ENCODE peak calls at places on chromosomes 12 and 14, in six cellular contexts. One of them, this sample, is unnamed.

GRCh38 chr12:110262442-110263388 is 18.3 kb upstream of the ATP2A2 start:
- DNase-seq in fibroblast of lung: no peak
- DNase-seq in left ventricle myocardium inferior: no peak
- DNase-seq in brain microvascular endothelial cell: no peak
- DNase-seq in heart left ventricle: no peak
- DNase-seq in PC-9: peak; percentile 19
- DNase-seq in this sample: peak; percentile 53

GRCh38 chr12:2754208-2754607 is 40.6 kb upstream of the FKBP4 start:
- DNase-seq in PC-9: no peak
- DNase-seq in brain microvascular endothelial cell: no peak
- DNase-seq in fibroblast of lung: no peak
- DNase-seq in heart left ventricle: no peak
- DNase-seq in left ventricle myocardium inferior: no peak
- DNase-seq in this sample: no peak

GRCh38 chr12:3458041-3458440 is 33.0 kb upstream of the PRMT8 start:
- DNase-seq in heart left ventricle: no peak
- DNase-seq in left ventricle myocardium inferior: no peak
- DNase-seq in PC-9: no peak
- DNase-seq in fibroblast of lung: peak; percentile 42
- DNase-seq in brain microvascular endothelial cell: no peak
- DNase-seq in this sample: no peak

GRCh38 chr14:104859900-104860299 is 5.2 kb upstream of the CEP170B start:
- DNase-seq in PC-9: no peak
- DNase-seq in fibroblast of lung: no peak
- DNase-seq in heart left ventricle: no peak
- DNase-seq in left ventricle myocardium inferior: no peak
- DNase-seq in brain microvascular endothelial cell: no peak
- DNase-seq in this sample: no peak

GRCh38 chr12:73656375-73656774 is 881.3 kb upstream of the ATXN7L3B start:
- DNase-seq in PC-9: no peak
- DNase-seq in fibroblast of lung: no peak
- DNase-seq in heart left ventricle: no peak
- DNase-seq in left ventricle myocardium inferior: no peak
- DNase-seq in brain microvascular endothelial cell: no peak
- DNase-seq in this sample: no peak

GRCh38 chr12:70549340-70550179 is 87.7 kb downstream of the PTPRB start:
- DNase-seq in brain microvascular endothelial cell: no peak
- DNase-seq in fibroblast of lung: no peak
- DNase-seq in PC-9: no peak
- DNase-seq in left ventricle myocardium inferior: no peak
- DNase-seq in heart left ventricle: no peak
- DNase-seq in this sample: no peak

GRCh38 chr12:102216086-102216691 is 18.6 kb upstream of the PMCH start:
- DNase-seq in fibroblast of lung: peak; percentile 63
- DNase-seq in heart left ventricle: no peak
- DNase-seq in brain microvascular endothelial cell: peak; percentile 57
- DNase-seq in PC-9: no peak
- DNase-seq in left ventricle myocardium inferior: no peak
- DNase-seq in this sample: no peak

GRCh38 chr14:24481622-24482324 is 26.3 kb downstream of the CMA1 start:
- DNase-seq in left ventricle myocardium inferior: no peak
- DNase-seq in fibroblast of lung: no peak
- DNase-seq in brain microvascular endothelial cell: peak; percentile 12
- DNase-seq in heart left ventricle: no peak
- DNase-seq in PC-9: peak; percentile 3
- DNase-seq in this sample: peak; percentile 59

GRCh38 chr12:1695836-1696670 is 5.2 kb downstream of the ADIPOR2 start:
- DNase-seq in brain microvascular endothelial cell: no peak
- DNase-seq in left ventricle myocardium inferior: no peak
- DNase-seq in fibroblast of lung: peak; percentile 44
- DNase-seq in heart left ventricle: no peak
- DNase-seq in PC-9: no peak
- DNase-seq in this sample: no peak

GRCh38 chr12:49750027-49750977 is 8.9 kb downstream of the TMBIM6 start:
- DNase-seq in brain microvascular endothelial cell: peak; percentile 32
- DNase-seq in fibroblast of lung: peak; percentile 55
- DNase-seq in left ventricle myocardium inferior: no peak
- DNase-seq in heart left ventricle: no peak
- DNase-seq in PC-9: no peak
- DNase-seq in this sample: no peak
- TF ChIP-seq CTCF in brain microvascular endothelial cell: peak; percentile 1
- TF ChIP-seq CTCF in fibroblast of lung: no peak
- TF ChIP-seq CTCF in left ventricle myocardium inferior: no peak
- TF ChIP-seq CTCF in heart left ventricle: no peak
- TF ChIP-seq CTCF in PC-9: no peak
- TF ChIP-seq CTCF in this sample: no peak

GRCh38 chr12:37546206-37546605 is 770.4 kb upstream of the ALG10B start:
- DNase-seq in PC-9: no peak
- DNase-seq in brain microvascular endothelial cell: no peak
- DNase-seq in heart left ventricle: no peak
- DNase-seq in fibroblast of lung: no peak
- DNase-seq in left ventricle myocardium inferior: no peak
- DNase-seq in this sample: no peak

GRCh38 chr12:37543966-37544668 is 772.5 kb upstream of the ALG10B start:
- DNase-seq in heart left ventricle: no peak
- DNase-seq in PC-9: no peak
- DNase-seq in fibroblast of lung: no peak
- DNase-seq in left ventricle myocardium inferior: no peak
- DNase-seq in brain microvascular endothelial cell: no peak
- DNase-seq in this sample: no peak

GRCh38 chr12:37543131-37543965 is 773.2 kb upstream of the ALG10B start:
- DNase-seq in fibroblast of lung: no peak
- DNase-seq in PC-9: no peak
- DNase-seq in heart left ventricle: no peak
- DNase-seq in brain microvascular endothelial cell: no peak
- DNase-seq in left ventricle myocardium inferior: no peak
- DNase-seq in this sample: no peak

GRCh38 chr12:37545759-37546158 is 770.8 kb upstream of the ALG10B start:
- DNase-seq in PC-9: no peak
- DNase-seq in brain microvascular endothelial cell: no peak
- DNase-seq in left ventricle myocardium inferior: no peak
- DNase-seq in fibroblast of lung: no peak
- DNase-seq in heart left ventricle: no peak
- DNase-seq in this sample: no peak

DNA sequence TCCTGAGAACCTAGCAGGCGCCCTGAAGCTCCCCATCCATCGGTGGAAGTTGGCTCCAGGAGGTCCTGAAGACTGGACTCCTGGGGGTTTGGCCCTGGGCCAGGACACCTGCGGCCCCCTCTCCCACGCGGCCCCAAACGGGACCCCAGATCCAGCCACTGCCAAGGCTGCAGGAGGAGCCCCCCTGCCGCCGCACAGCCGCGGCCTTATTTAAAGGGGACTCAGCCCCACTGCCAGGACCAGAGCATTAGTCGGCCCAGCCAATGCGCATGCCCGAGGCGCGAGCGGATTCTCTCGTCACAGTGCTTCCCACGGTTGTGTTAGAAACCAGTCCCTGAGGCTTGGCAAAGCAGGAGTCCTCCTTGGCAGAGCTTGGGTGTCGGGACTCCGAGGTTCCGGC is 775.2 kb upstream of the ALG10B start:
- DNase-seq in heart left ventricle: no peak
- DNase-seq in fibroblast of lung: no peak
- DNase-seq in brain microvascular endothelial cell: no peak
- DNase-seq in PC-9: no peak
- DNase-seq in left ventricle myocardium inferior: no peak
- DNase-seq in this sample: no peak
- H3K27me3 ChIP-seq in heart left ventricle: no peaks in the 10 kb centered on the region
- H3K27me3 ChIP-seq in fibroblast of lung: no peaks in the 10 kb centered on the region
- H3K27me3 ChIP-seq in brain microvascular endothelial cell: no peaks in the 10 kb centered on the region
- H3K27me3 ChIP-seq in PC-9: no peaks in the 10 kb centered on the region
- H3K27me3 ChIP-seq in left ventricle myocardium inferior: no peaks in the 10 kb centered on the region
- H3K27me3 ChIP-seq in this sample: no peaks in the 10 kb centered on the region

DNA sequence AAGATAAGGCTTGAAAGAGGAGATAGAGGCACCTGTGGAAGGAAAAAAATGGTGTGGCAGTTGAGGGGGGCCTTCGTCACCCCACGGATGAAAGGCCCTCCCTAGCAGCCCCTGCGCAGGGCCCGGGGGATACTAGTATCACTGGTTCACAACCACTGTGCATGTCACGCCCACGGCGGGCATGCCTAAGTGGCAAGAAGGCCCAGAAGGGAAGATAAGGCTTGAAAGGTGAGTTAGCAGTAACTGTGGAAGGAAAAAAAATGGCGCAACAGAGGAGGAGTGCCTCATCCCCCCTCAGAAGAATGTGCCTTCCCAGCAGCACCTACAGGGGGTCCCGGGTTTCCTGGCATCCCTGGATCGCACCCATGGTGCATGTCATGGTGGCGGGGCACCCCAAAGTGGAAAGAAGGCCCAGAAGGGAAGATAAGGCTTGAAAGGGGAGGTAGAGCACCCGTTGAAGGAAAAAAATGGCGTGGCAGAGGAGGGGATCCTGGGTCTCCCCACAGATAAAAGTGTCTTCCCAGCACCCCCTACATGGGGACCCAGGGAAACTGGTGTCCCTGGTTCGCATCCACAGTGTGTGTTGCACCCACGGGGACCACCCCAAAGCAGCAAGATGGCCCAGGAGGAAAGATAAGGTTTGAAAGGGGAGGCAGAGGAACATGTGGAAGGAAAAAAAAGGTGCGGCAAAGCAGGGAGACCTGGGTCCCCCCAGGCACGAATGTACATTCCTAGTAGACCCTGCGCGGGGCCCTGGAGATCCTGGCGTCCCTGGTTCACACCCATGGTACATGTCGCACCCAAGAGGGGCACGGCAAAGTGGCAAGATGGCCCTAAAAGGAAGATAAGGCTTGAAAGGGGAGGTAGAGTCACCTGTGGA is 279.2 kb downstream of the ALG10 start:
- DNase-seq in fibroblast of lung: no peak
- DNase-seq in heart left ventricle: no peak
- DNase-seq in brain microvascular endothelial cell: no peak
- DNase-seq in left ventricle myocardium inferior: no peak
- DNase-seq in PC-9: no peak
- DNase-seq in this sample: peak; percentile 34
- TF ChIP-seq CTCF in fibroblast of lung: no peak
- TF ChIP-seq CTCF in heart left ventricle: no peak
- TF ChIP-seq CTCF in brain microvascular endothelial cell: no peak
- TF ChIP-seq CTCF in left ventricle myocardium inferior: no peak
- TF ChIP-seq CTCF in PC-9: no peak
- TF ChIP-seq CTCF in this sample: no peak

DNA sequence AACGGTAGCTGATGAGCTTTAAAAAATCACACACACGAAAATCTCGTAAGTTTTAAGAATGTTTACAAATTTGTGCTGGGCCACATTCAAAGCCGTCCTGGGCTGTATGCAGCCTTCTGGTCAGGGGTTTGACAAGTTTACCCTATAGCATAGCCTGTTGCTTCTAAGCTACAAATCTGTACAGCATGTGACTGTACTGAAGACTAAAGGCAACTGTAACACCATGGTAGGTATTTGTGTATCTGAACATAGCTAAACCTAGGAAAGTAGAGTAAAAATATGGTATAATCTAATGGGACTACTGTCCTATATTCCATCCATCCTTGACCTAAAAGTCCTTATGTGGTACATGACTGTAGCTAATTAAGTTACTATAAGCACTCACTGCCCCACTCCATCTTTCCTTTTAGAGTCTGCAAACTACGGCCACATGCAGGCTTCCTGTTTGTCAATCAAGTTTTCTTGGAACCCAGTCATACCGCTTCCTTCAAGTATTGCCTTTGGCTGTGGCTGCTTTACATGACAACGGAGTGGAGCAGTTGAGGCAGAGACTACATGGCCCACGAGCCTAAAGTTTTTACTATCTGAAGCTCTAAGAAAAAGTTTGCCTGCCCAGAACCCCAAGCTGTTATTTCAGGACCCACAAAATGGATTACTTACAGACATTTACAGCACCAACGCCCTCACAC is 18.5 kb downstream of the KRT7 start:
- DNase-seq in PC-9: no peak
- DNase-seq in fibroblast of lung: no peak
- DNase-seq in brain microvascular endothelial cell: no peak
- DNase-seq in heart left ventricle: no peak
- DNase-seq in left ventricle myocardium inferior: no peak
- DNase-seq in this sample: no peak
- H3K27me3 ChIP-seq in PC-9: no peaks in the 10 kb centered on the region
- H3K27me3 ChIP-seq in fibroblast of lung: peaks cover 18% of the 10 kb centered on the region
- H3K27me3 ChIP-seq in brain microvascular endothelial cell: no peaks in the 10 kb centered on the region
- H3K27me3 ChIP-seq in heart left ventricle: peaks cover 33% of the 10 kb centered on the region
- H3K27me3 ChIP-seq in left ventricle myocardium inferior: peaks cover 81% of the 10 kb centered on the region
- H3K27me3 ChIP-seq in this sample: peaks cover 34% of the 10 kb centered on the region

This sample was measured in lower lobe of right lung.